ENCODE peak calls at places on chromosome 19, in ten cellular contexts. M is adipocyte; Q is ascending aorta; D is breast epithelium; N is CD4-positive, alpha-beta memory T cell; X is cardiac muscle cell; P is ovary; F is CD8-positive, alpha-beta T cell; W is Caco-2; I is prostate gland. G is an unnamed sample.

GRCh38 chr19:18657590-18658365 is 20.9 kb downstream of the KLHL26 start:
- DNase-seq in M (no peak), Q (no peak), D (no peak), N (no peak), X (no peak), P (peak; percentile 90), F (no peak), W (no peak), I (no peak), G (no peak)

GRCh38 chr19:8370176-8371010 is 6.4 kb downstream of the ANGPTL4 start:
- DNase-seq in M (no peak), Q (no peak), D (no peak), N (no peak), X (no peak), P (no peak), F (no peak), W (no peak), I (no peak), G (peak; percentile 15)

GRCh38 chr19:11964496-11964857 is 363 bp upstream of the ZNF763 start:
- DNase-seq in M (no peak), Q (no peak), D (no peak), N (no peak), X (no peak), P (peak; percentile 63), F (no peak), W (no peak), I (peak; percentile 10), G (no peak)

GRCh38 chr19:30449673-30450072 is 77.5 kb downstream of the ZNF536 start:
- DNase-seq in M (no peak), Q (no peak), D (no peak), N (no peak), X (no peak), P (no peak), F (no peak), W (no peak), I (no peak), G (no peak)

GRCh38 chr19:18795540-18795939 is 4.4 kb upstream of the COMP start:
- DNase-seq in M (peak; percentile 52), Q (no peak), D (no peak), N (no peak), X (no peak), P (no peak), F (no peak), W (peak; percentile 40), I (no peak), G (no peak)

GRCh38 chr19:31761281-31761913 is 412.2 kb upstream of the TSHZ3 start:
- DNase-seq in M (no peak), Q (no peak), D (no peak), N (no peak), X (no peak), P (no peak), F (no peak), W (no peak), I (no peak), G (no peak)

GRCh38 chr19:35619290-35619923 is 6.9 kb downstream of the HAUS5 start:
- DNase-seq in M (no peak), Q (no peak), D (no peak), N (no peak), X (no peak), P (no peak), F (no peak), W (no peak), I (no peak), G (no peak)

GRCh38 chr19:33684550-33685303 is 63.0 kb downstream of the CHST8 start:
- DNase-seq in M (no peak), Q (no peak), D (peak; percentile 30), N (no peak), X (no peak), P (peak; percentile 17), F (no peak), W (no peak), I (no peak), G (no peak)

GRCh38 chr19:49428547-49429451 is 3.6 kb downstream of the GFY start:
- DNase-seq in M (no peak), Q (no peak), D (no peak), N (peak; percentile 18), X (no peak), P (no peak), F (no peak), W (no peak), I (no peak), G (no peak)

GRCh38 chr19:49430172-49430677 is 5.0 kb downstream of the GFY start:
- DNase-seq in M (no peak), Q (no peak), D (no peak), N (peak; percentile 2), X (no peak), P (no peak), F (no peak), W (no peak), I (no peak), G (no peak)

GRCh38 chr19:49427339-49427738 is 2.2 kb downstream of the GFY start:
- DNase-seq in M (no peak), Q (no peak), D (no peak), N (peak; percentile 13), X (no peak), P (no peak), F (no peak), W (no peak), I (no peak), G (no peak)

GRCh38 chr19:49425922-49426592 is 869 bp downstream of the GFY start:
- DNase-seq in M (no peak), Q (no peak), D (no peak), N (peak; percentile 31), X (peak; percentile 60), P (no peak), F (no peak), W (peak; percentile 73), I (no peak), G (no peak)

DNA sequence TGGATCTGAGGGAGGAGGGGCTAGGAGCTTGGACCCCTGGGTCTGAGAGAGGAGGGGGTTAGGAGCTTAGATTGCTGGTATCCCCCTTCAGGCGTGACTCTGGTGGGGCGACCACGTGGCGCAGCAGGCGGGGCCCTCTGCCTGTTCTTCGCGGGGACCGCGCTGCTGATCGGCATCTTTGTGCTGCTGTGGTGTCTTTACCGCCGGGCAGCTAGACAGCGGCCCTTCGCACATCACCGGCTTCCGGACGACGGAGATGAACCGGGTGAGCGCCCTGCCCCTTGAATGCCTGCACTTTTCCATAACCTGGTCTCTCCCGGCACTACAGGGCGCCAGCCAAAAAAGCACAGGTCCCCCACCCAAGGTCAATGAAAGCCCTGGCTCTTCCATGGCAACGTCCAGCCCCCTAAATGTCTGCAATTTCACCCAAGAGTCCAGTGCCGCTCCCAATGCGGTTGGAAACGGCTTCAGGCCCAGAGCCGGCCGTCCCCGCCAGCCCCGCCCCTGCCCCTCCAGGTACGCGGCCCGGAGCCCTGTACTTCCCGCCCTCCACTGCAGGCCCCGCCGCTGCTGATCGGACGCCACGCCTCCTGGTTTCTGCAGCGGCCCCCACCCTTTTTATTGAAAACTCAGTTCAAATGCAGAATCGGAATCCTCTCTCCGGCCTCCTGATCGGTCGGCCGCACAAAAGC is 2.8 kb downstream of the GFY start:
- DNase-seq in M (no peak), Q (no peak), D (no peak), N (peak; percentile 40), X (no peak), P (no peak), F (peak; percentile 35), W (no peak), I (no peak), G (peak; percentile 75)
- H3K27me3 ChIP-seq in M (peaks cover 74% of the 10 kb centered on the region), Q (peaks cover 29% of the 10 kb centered on the region), D (peaks cover 88% of the 10 kb centered on the region), N (peaks cover 70% of the 10 kb centered on the region), X (peaks cover 72% of the 10 kb centered on the region), P (peaks cover 13% of the 10 kb centered on the region), F (peaks cover 53% of the 10 kb centered on the region), W (no peaks in the 10 kb centered on the region), I (peaks cover 63% of the 10 kb centered on the region), G (peaks cover 62% of the 10 kb centered on the region)

DNA sequence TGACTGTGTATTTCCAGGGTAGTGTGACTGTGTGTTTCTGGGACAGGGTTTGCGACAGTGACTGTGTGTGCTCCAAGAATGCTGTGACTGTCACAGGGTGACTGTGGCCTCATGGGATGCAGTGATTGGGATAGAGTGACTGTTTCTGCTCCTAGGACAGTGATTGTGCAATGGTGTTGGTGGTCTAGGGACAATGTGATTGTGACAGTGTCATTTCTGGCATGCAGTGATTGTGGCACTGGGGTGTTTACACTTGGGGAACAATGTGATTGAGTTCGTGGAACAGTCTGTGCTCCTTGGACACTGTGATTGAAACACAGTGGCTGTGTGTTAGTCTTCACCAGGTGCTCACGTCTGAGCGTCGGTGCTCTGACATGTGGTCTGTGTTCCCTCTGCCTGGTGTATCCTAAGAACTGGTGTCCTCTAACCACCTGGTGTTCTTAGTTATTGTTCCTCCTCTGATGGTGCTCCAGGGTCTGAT is 1.7 kb downstream of the PDE4A start:
- DNase-seq in M (no peak), Q (no peak), D (no peak), N (no peak), X (no peak), P (no peak), F (no peak), W (no peak), I (no peak), G (no peak)
- H3K4me3 ChIP-seq in M (no peak overlapping the region), Q (no peak overlapping the region), D (no peak overlapping the region), N (no peak overlapping the region), X (no peak overlapping the region), P (no peak overlapping the region), F (no peak overlapping the region), W (no peak overlapping the region), I (no peak overlapping the region), G (no peak overlapping the region)

GRCh38 chr19:1362385-1363257 is 21.1 kb upstream of the NDUFS7 start:
- DNase-seq in M (no peak), Q (no peak), D (no peak), N (no peak), X (no peak), P (no peak), F (no peak), W (no peak), I (no peak), G (no peak)

GRCh38 chr19:1363599-1363998 is 20.1 kb upstream of the NDUFS7 start:
- DNase-seq in M (no peak), Q (no peak), D (no peak), N (no peak), X (no peak), P (no peak), F (peak; percentile 54), W (no peak), I (no peak), G (no peak)

GRCh38 chr19:1360818-1361461 is 22.8 kb upstream of the NDUFS7 start:
- DNase-seq in M (peak; percentile 78), Q (no peak), D (no peak), N (no peak), X (no peak), P (peak; percentile 95), F (no peak), W (no peak), I (no peak), G (peak; percentile 55)

GRCh38 chr19:1360126-1360817 is 23.4 kb upstream of the NDUFS7 start:
- DNase-seq in M (no peak), Q (no peak), D (no peak), N (no peak), X (no peak), P (no peak), F (no peak), W (no peak), I (no peak), G (no peak)

GRCh38 chr19:1361601-1362384 is 21.9 kb upstream of the NDUFS7 start:
- DNase-seq in M (peak; percentile 76), Q (no peak), D (no peak), N (no peak), X (no peak), P (no peak), F (no peak), W (no peak), I (no peak), G (no peak)
- H3K4me1 ChIP-seq in M (peaks cover 30% of the 10 kb centered on the region), Q (peaks cover 20% of the 10 kb centered on the region), D (peaks cover 8% of the 10 kb centered on the region), N (peaks cover 13% of the 10 kb centered on the region), X (peaks cover 3% of the 10 kb centered on the region), P (peaks cover 20% of the 10 kb centered on the region), F (peaks cover 27% of the 10 kb centered on the region), W (no peaks in the 10 kb centered on the region), I (peaks cover 11% of the 10 kb centered on the region), G (peaks cover 12% of the 10 kb centered on the region)

DNA sequence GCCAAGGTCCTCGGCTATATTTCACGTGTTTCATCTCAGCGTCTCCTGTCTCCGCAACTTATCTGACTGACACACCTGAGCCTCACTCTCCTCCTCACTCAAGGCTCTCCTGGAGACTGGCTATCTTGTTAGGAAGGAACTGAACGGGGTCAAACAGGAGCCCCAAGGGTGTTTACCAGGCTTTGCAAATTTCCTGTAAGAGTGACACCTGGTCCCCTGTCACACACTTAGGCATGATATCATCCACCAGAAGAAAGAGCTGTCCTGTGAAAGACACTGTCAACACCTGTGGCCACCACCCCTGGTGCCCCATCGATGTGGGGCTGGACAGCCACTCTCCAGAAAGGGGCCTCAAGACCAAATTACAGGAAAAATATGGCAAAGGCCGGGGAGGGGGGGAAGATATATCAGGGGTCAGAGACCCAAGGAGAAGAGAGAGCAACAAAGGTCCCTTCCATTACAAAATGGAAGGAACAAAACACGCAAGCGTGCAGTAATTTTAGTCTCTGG is 2.9 kb downstream of the CD70 start:
- DNase-seq in M (no peak), Q (no peak), D (no peak), N (no peak), X (no peak), P (no peak), F (no peak), W (no peak), I (no peak), G (no peak)
- H3K27me3 ChIP-seq in M (peaks cover 54% of the 10 kb centered on the region), Q (no peaks in the 10 kb centered on the region), D (peaks cover 80% of the 10 kb centered on the region), N (peaks cover 31% of the 10 kb centered on the region), X (peaks cover 75% of the 10 kb centered on the region), P (no peaks in the 10 kb centered on the region), F (peaks cover 23% of the 10 kb centered on the region), W (peaks cover 2% of the 10 kb centered on the region), I (peaks cover 11% of the 10 kb centered on the region), G (peaks cover 3% of the 10 kb centered on the region)